ENCODE peak calls at places on chromosomes 5 and 9, in five cellular contexts. F, A, H, J and V are unnamed samples.

GRCh38 chr9:2120926-2121689 is 106.0 kb downstream of the SMARCA2 start:
- DNase-seq in J (no peak), A (no peak), H (no peak), F (no peak), V (no peak)

GRCh38 chr5:16776611-16777251 is 159.4 kb downstream of the MYO10 start:
- DNase-seq in F (no peak), A (no peak), H (no peak), J (no peak), V (no peak)

GRCh38 chr5:108387756-108388155 is 5.9 kb upstream of the FBXL17 start:
- DNase-seq in F (no peak), J (no peak), A (no peak), H (no peak), V (no peak)

GRCh38 chr5:127112347-127112864 is 39.1 kb upstream of the C5orf63 start:
- DNase-seq in F (no peak), A (no peak), J (no peak), H (no peak), V (no peak)

GRCh38 chr5:43192558-43193170 is 639 bp downstream of the NIM1K start:
- DNase-seq in H (peak), J (no peak), F (peak), A (peak), V (peak)

GRCh38 chr9:13665418-13666066 is 386.1 kb upstream of the MPDZ start:
- DNase-seq in F (no peak), A (no peak), H (no peak), J (peak), V (no peak)

GRCh38 chr5:38636626-38637025 is 80.2 kb upstream of the LIFR start:
- DNase-seq in H (no peak), J (no peak), A (no peak), F (no peak), V (no peak)

GRCh38 chr9:110538169-110538568 is 41.4 kb downstream of the SVEP1 start:
- DNase-seq in F (no peak), A (no peak), H (no peak), J (no peak), V (no peak)

GRCh38 chr5:36703245-36703860 is 96.9 kb downstream of the SLC1A3 start:
- DNase-seq in H (no peak), A (no peak), J (no peak), F (no peak), V (no peak)

GRCh38 chr9:2570615-2571479 is 50.7 kb upstream of the VLDLR start:
- DNase-seq in J (peak), A (peak), H (no peak), F (peak), V (peak)

GRCh38 chr5:113081881-113082546 is 105.4 kb downstream of the DCP2 start:
- DNase-seq in J (peak), H (no peak), A (no peak), F (no peak), V (no peak)

GRCh38 chr5:147763791-147764525 is 18.6 kb downstream of the JAKMIP2 start:
- DNase-seq in F (no peak), J (no peak), A (no peak), H (no peak), V (no peak)

GRCh38 chr5:57280811-57281301 is 107.0 kb downstream of the GPBP1 start:
- DNase-seq in J (no peak), F (no peak), A (no peak), H (no peak), V (no peak)

GRCh38 chr9:69443178-69443577 is 118.2 kb downstream of the ENTREP1 start:
- DNase-seq in F (no peak), J (no peak), H (no peak), A (no peak), V (no peak)

GRCh38 chr5:159242153-159242552 is 20.9 kb upstream of the UBLCP1 start:
- DNase-seq in J (no peak), H (no peak), F (no peak), A (no peak), V (no peak)

GRCh38 chr9:135939351-135940265 is 21.6 kb downstream of the UBAC1 start:
- DNase-seq in H (peak), J (no peak), F (peak), A (peak), V (no peak)

GRCh38 chr9:130208600-130209347 is 36.6 kb downstream of the NCS1 start:
- DNase-seq in F (no peak), J (no peak), A (no peak), H (no peak), V (no peak)

GRCh38 chr5:10756539-10756938 is 4.5 kb downstream of the DAP start:
- DNase-seq in F (no peak), J (no peak), A (no peak), H (no peak), V (no peak)

GRCh38 chr9:36925033-36925432 is 109.0 kb downstream of the PAX5 start:
- DNase-seq in A (no peak), H (no peak), J (no peak), F (no peak), V (no peak)

GRCh38 chr9:94802795-94803194 is 76.3 kb downstream of the AOPEP start:
- DNase-seq in H (no peak), J (peak), A (no peak), F (no peak), V (no peak)

GRCh38 chr5:29794146-29794787 is 1399.2 kb upstream of the CDH6 start:
- DNase-seq in F (no peak), A (no peak), J (no peak), H (no peak), V (no peak)

GRCh38 chr5:92559743-92560142 is 1021.3 kb downstream of the NR2F1-AS1 start:
- DNase-seq in H (no peak), J (no peak), F (no peak), A (no peak), V (no peak)

GRCh38 chr5:74386571-74387334 is 253.8 kb downstream of the ENC1 start:
- DNase-seq in F (no peak), A (no peak), J (peak), H (no peak), V (no peak)

GRCh38 chr5:124659798-124660197 is 86.6 kb downstream of the ZNF608 start:
- DNase-seq in A (no peak), F (no peak), J (no peak), H (no peak), V (no peak)

GRCh38 chr9:88818495-88819201 is 172.6 kb upstream of the S1PR3 start:
- DNase-seq in J (no peak), F (no peak), A (no peak), H (no peak), V (no peak)

GRCh38 chr9:132793606-132794580 is 84.2 kb downstream of the AK8 start:
- DNase-seq in F (no peak), J (no peak), A (no peak), H (no peak), V (no peak)